ENCODE peak calls at places on chromosomes 11 and 22, in seven cellular contexts. Q, U, D, C, J, O and B are unnamed samples.

GRCh38 chr11:67302571-67303131 is 679 bp upstream of the SSH3 start:
- DNase-seq in Q (no peak), U (no peak), D (no peak), C (no peak), J (peak), O (peak), B (no peak)

GRCh38 chr22:28799125-28799833 is 1.1 kb downstream of the XBP1 start:
- DNase-seq in Q (no peak), U (no peak), D (no peak), C (no peak), J (peak), O (peak), B (peak)

GRCh38 chr22:43142881-43143562 is at the start of gene MCAT:
- DNase-seq in Q (peak), U (peak), D (peak), C (peak), J (peak), O (peak), B (peak)

GRCh38 chr22:34105461-34106062 is 185.3 kb upstream of the LARGE1 start:
- DNase-seq in Q (peak), U (peak), D (no peak), C (no peak), J (peak), O (peak), B (no peak)

GRCh38 chr11:111393096-111393495 is 14.0 kb upstream of the POU2AF1 start:
- DNase-seq in Q (no peak), U (no peak), D (no peak), C (no peak), J (no peak), O (no peak), B (no peak)

GRCh38 chr11:67629386-67630229 is at the start of gene NUDT8:
- DNase-seq in Q (peak), U (peak), D (peak), C (peak), J (peak), O (peak), B (peak)

GRCh38 chr22:46113110-46113909 is 37.0 kb upstream of the PPARA start:
- DNase-seq in Q (no peak), U (no peak), D (no peak), C (no peak), J (no peak), O (no peak), B (no peak)

GRCh38 chr11:12376259-12376971 is 956 bp upstream of the PARVA start:
- DNase-seq in Q (no peak), U (no peak), D (no peak), C (no peak), J (peak), O (no peak), B (no peak)

GRCh38 chr11:76689313-76689712 is 18.8 kb upstream of the LRRC32 start:
- DNase-seq in Q (no peak), U (no peak), D (no peak), C (no peak), J (no peak), O (no peak), B (no peak)

GRCh38 chr11:57155838-57156583 is 25.7 kb upstream of the LRRC55 start:
- DNase-seq in Q (no peak), U (no peak), D (no peak), C (no peak), J (no peak), O (no peak), B (no peak)

GRCh38 chr22:44254811-44255210 is 57.9 kb downstream of the SHISAL1 start:
- DNase-seq in Q (no peak), U (no peak), D (no peak), C (no peak), J (no peak), O (no peak), B (no peak)

GRCh38 chr11:128905345-128906184 is 14.4 kb downstream of the KCNJ5 start:
- DNase-seq in Q (peak), U (no peak), D (peak), C (peak), J (no peak), O (peak), B (peak)

GRCh38 chr11:104337273-104337672 is 173.3 kb upstream of the PDGFD start:
- DNase-seq in Q (no peak), U (no peak), D (no peak), C (no peak), J (no peak), O (no peak), B (no peak)

GRCh38 chr11:117874253-117874909 is 2.1 kb downstream of the FXYD6 start:
- DNase-seq in Q (no peak), U (no peak), D (no peak), C (no peak), J (no peak), O (no peak), B (no peak)

GRCh38 chr22:38864361-38865191 is 7.4 kb downstream of the CBX6 start:
- DNase-seq in Q (no peak), U (no peak), D (no peak), C (no peak), J (peak), O (no peak), B (no peak)

GRCh38 chr22:50507421-50507990 is at the start of gene LMF2:
- DNase-seq in Q (peak), U (peak), D (peak), C (peak), J (peak), O (peak), B (peak)

GRCh38 chr22:42493393-42493792 is 26.2 kb downstream of the RRP7A start:
- DNase-seq in Q (no peak), U (no peak), D (no peak), C (no peak), J (no peak), O (no peak), B (no peak)

GRCh38 chr11:117769530-117769929 is 27.5 kb downstream of the DSCAML1 start:
- DNase-seq in Q (no peak), U (no peak), D (no peak), C (no peak), J (no peak), O (no peak), B (no peak)

GRCh38 chr11:3188496-3189192 is 23.5 kb upstream of the OSBPL5 start:
- DNase-seq in Q (no peak), U (no peak), D (no peak), C (no peak), J (no peak), O (no peak), B (no peak)

GRCh38 chr11:115965754-115966504 is 461.7 kb upstream of the CADM1 start:
- DNase-seq in Q (no peak), U (no peak), D (no peak), C (peak), J (no peak), O (no peak), B (no peak)

GRCh38 chr22:46146329-46146728 is 4.0 kb upstream of the PPARA start:
- DNase-seq in Q (no peak), U (no peak), D (no peak), C (no peak), J (no peak), O (no peak), B (no peak)

GRCh38 chr11:35763772-35764171 is 101.2 kb downstream of the TRIM44 start:
- DNase-seq in Q (no peak), U (no peak), D (no peak), C (no peak), J (no peak), O (no peak), B (no peak)

GRCh38 chr22:37661160-37661924 is 2.8 kb downstream of the PDXP start:
- DNase-seq in Q (no peak), U (no peak), D (peak), C (no peak), J (no peak), O (no peak), B (no peak)

GRCh38 chr11:84963240-84963639 is 663.9 kb downstream of the DLG2 start:
- DNase-seq in Q (no peak), U (no peak), D (no peak), C (no peak), J (no peak), O (no peak), B (no peak)

GRCh38 chr11:114019046-114019445 is 40.5 kb upstream of the ZBTB16 start:
- DNase-seq in Q (no peak), U (no peak), D (no peak), C (no peak), J (no peak), O (no peak), B (no peak)

GRCh38 chr11:19201737-19202605 is at the start of gene CSRP3:
- DNase-seq in Q (no peak), U (no peak), D (no peak), C (no peak), J (peak), O (no peak), B (no peak)

GRCh38 chr11:117072517-117073218 is 25.6 kb downstream of the SIK3 start:
- DNase-seq in Q (no peak), U (no peak), D (no peak), C (no peak), J (no peak), O (no peak), B (no peak)

GRCh38 chr22:45212306-45212709 is 28.4 kb downstream of the KIAA0930 start:
- DNase-seq in Q (no peak), U (no peak), D (no peak), C (no peak), J (peak), O (peak), B (no peak)

GRCh38 chr11:134524876-134525845 is 113.1 kb upstream of the B3GAT1 start:
- DNase-seq in Q (no peak), U (no peak), D (no peak), C (no peak), J (no peak), O (no peak), B (no peak)

GRCh38 chr22:28245579-28246224 is 326.6 kb upstream of the PITPNB start:
- DNase-seq in Q (no peak), U (no peak), D (no peak), C (no peak), J (no peak), O (no peak), B (no peak)

GRCh38 chr11:129380413-129380812 is 4.8 kb downstream of the BARX2 start:
- DNase-seq in Q (no peak), U (no peak), D (no peak), C (no peak), J (no peak), O (no peak), B (no peak)

GRCh38 chr22:46075764-46076531 is 74.4 kb upstream of the PPARA start:
- DNase-seq in Q (no peak), U (no peak), D (no peak), C (no peak), J (no peak), O (no peak), B (no peak)

GRCh38 chr11:76824980-76825725 is 35.6 kb upstream of the ACER3 start:
- DNase-seq in Q (no peak), U (no peak), D (no peak), C (no peak), J (no peak), O (no peak), B (no peak)

GRCh38 chr11:15671216-15671615 is 556.5 kb downstream of the INSC start:
- DNase-seq in Q (no peak), U (no peak), D (no peak), C (no peak), J (no peak), O (no peak), B (no peak)